ENCODE peak calls at places on chromosomes 11 and 22, in five cellular contexts. N is cardiac fibroblast, Q is transverse colon, P is fibroblast of lung, B is left ventricle myocardium inferior. X is an unnamed sample.

GRCh38 chr11:47539681-47540039 is 13.3 kb downstream of the CELF1 start:
- DNase-seq in B (no peak), Q (no peak), P (no peak), N (no peak), X (no peak)

GRCh38 chr11:12017865-12018453 is 9.5 kb upstream of the DKK3 start:
- DNase-seq in P (no peak), B (no peak), Q (no peak), N (peak), X (peak)

GRCh38 chr11:68843703-68844312 is 2.1 kb upstream of the CPT1A start:
- DNase-seq in N (peak), P (peak), B (peak), Q (peak), X (peak)

GRCh38 chr11:72278911-72279310 is 34.9 kb upstream of the PHOX2A start:
- DNase-seq in P (peak), N (peak), B (no peak), Q (no peak), X (peak)

GRCh38 chr22:36443198-36443770 is 38.2 kb downstream of the TXN2 start:
- DNase-seq in B (no peak), N (no peak), P (peak), Q (no peak), X (no peak)

GRCh38 chr11:108880510-108880909 is 215.6 kb downstream of the DDX10 start:
- DNase-seq in P (no peak), N (no peak), B (no peak), Q (no peak), X (no peak)

GRCh38 chr11:78365381-78365792 is 52.2 kb downstream of the GAB2 start:
- DNase-seq in B (no peak), P (no peak), Q (no peak), N (peak), X (no peak)

GRCh38 chr11:59899532-59899931 is 20.9 kb downstream of the OOSP3 start:
- DNase-seq in B (no peak), N (no peak), Q (no peak), P (no peak), X (no peak)

GRCh38 chr22:45878901-45879551 is 97.9 kb downstream of the WNT7B start:
- DNase-seq in P (no peak), N (no peak), B (no peak), Q (no peak), X (no peak)

GRCh38 chr11:6022954-6023353 is 7.6 kb downstream of the OR56A1 start:
- DNase-seq in B (no peak), P (peak), N (peak), Q (no peak), X (peak)

GRCh38 chr11:2510626-2511402 is 66.0 kb downstream of the KCNQ1 start:
- DNase-seq in Q (peak), B (peak), N (no peak), P (no peak), X (no peak)

GRCh38 chr11:74953448-74953847 is 4.4 kb downstream of the SPCS2 start:
- DNase-seq in N (no peak), B (no peak), Q (no peak), P (no peak), X (no peak)
- H3K4me3 ChIP-seq in N (no peak), B (no peak), Q (no peak), P (no peak), X (no peak)

DNA sequence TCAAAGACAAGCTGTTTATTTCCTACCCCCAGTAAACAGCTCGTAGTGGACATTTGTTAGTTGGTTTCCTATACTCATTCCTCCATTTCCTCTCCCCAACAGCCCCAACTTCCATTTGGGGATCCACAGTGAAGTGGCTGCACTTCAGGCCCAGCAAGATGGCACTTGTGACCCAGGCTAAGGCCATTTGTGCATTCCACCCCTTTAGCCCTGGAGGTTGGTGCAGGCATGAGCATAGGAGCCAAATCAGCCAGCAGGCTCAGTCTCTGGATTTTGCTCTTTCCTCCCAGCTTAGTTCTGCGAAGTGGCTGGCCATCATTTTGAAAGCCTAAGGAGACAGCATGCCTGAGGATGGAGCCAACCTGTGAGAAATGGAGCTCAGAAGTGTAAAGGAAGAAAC is 122.9 kb downstream of the MPPED2 start:
- DNase-seq in B (no peak), P (no peak), Q (no peak), N (no peak), X (no peak)
- TF ChIP-seq CTCF in B (no peak), P (no peak), Q (no peak), N (no peak), X (no peak)

DNA sequence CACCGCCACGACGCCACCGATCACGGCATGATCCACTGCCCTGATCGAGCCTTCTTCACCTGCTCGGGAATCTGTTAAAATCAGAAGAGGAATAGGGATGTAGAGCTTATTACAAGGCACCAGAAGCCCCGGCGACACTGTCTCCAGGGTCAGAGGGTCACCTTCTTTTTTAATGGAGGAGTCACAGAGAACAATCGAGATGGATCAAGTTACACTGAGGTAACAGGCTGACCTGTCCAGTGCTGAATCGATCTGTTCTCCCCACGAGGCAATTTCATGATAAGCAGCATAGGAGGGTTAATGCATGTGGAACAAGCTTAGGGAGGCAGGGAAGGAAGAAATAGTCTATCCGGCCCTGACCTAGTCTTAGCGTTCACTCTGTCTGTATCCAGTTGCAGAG is 325.5 kb downstream of the CADM1 start:
- DNase-seq in P (no peak), Q (no peak), B (no peak), N (no peak), X (no peak)
- H3K4me3 ChIP-seq in P (no peak), Q (no peak), B (no peak), N (no peak), X (no peak)

GRCh38 chr11:19558189-19558986 is 154.2 kb upstream of the NAV2 start:
- DNase-seq in B (no peak), P (no peak), Q (no peak), N (no peak), X (no peak)

GRCh38 chr11:19559746-19560145 is 152.9 kb upstream of the NAV2 start:
- DNase-seq in P (no peak), B (no peak), Q (no peak), N (no peak), X (no peak)

GRCh38 chr11:19557185-19557584 is 155.5 kb upstream of the NAV2 start:
- DNase-seq in N (no peak), P (no peak), B (no peak), Q (no peak), X (no peak)

GRCh38 chr11:19560156-19560555 is 152.5 kb upstream of the NAV2 start:
- DNase-seq in N (no peak), B (no peak), P (no peak), Q (no peak), X (no peak)

GRCh38 chr11:19557720-19558140 is 154.9 kb upstream of the NAV2 start:
- DNase-seq in N (peak), P (peak), Q (peak), B (peak), X (peak)
- TF ChIP-seq CTCF in N (peak), P (peak), Q (peak), B (peak), X (peak)